ENCODE peak calls at places on chromosomes 4 and X, in four cellular contexts. One of them, this sample, is unnamed.

GRCh38 chr4:157739237-157739636 is 433.6 kb downstream of the GASK1B start:
- DNase-seq in Panc1: no peak
- DNase-seq in K562: no peak
- DNase-seq in HepG2: no peak
- DNase-seq in this sample: no peak

GRCh38 chrX:80602017-80602765 is 181.9 kb downstream of the TENT5D start:
- DNase-seq in K562: peak; percentile 16
- DNase-seq in HepG2: no peak
- DNase-seq in Panc1: no peak
- DNase-seq in this sample: no peak

GRCh38 chr4:22339491-22339890 is 176.4 kb downstream of the ADGRA3 start:
- DNase-seq in K562: no peak
- DNase-seq in Panc1: no peak
- DNase-seq in HepG2: no peak
- DNase-seq in this sample: no peak

GRCh38 chrX:31279359-31279758 is 207.5 kb upstream of the FTHL17 start:
- DNase-seq in Panc1: no peak
- DNase-seq in HepG2: peak; percentile 18
- DNase-seq in K562: peak; percentile 37
- DNase-seq in this sample: no peak

GRCh38 chrX:63735882-63736281 is 49.1 kb downstream of the ARHGEF9 start:
- DNase-seq in Panc1: no peak
- DNase-seq in HepG2: no peak
- DNase-seq in K562: no peak
- DNase-seq in this sample: no peak

GRCh38 chr4:117777721-117778120 is 256.6 kb upstream of the NDST3 start:
- DNase-seq in HepG2: no peak
- DNase-seq in K562: no peak
- DNase-seq in Panc1: no peak
- DNase-seq in this sample: no peak

GRCh38 chrX:146264763-146265375 is 447.2 kb downstream of the SLITRK2 start:
- DNase-seq in HepG2: no peak
- DNase-seq in K562: no peak
- DNase-seq in Panc1: no peak
- DNase-seq in this sample: no peak

GRCh38 chrX:155864655-155865054 is 16.5 kb upstream of the VAMP7 start:
- DNase-seq in Panc1: no peak
- DNase-seq in HepG2: peak; percentile 6
- DNase-seq in K562: no peak
- DNase-seq in this sample: no peak

GRCh38 chrX:83658731-83659130 is 150.6 kb downstream of the POU3F4 start:
- DNase-seq in HepG2: peak; percentile 2
- DNase-seq in K562: peak; percentile 0
- DNase-seq in Panc1: no peak
- DNase-seq in this sample: no peak

GRCh38 chr4:5424901-5425300 is 283.5 kb downstream of the EVC2 start:
- DNase-seq in Panc1: no peak
- DNase-seq in HepG2: no peak
- DNase-seq in K562: no peak
- DNase-seq in this sample: no peak

GRCh38 chr4:56686537-56687231 is 5.6 kb upstream of the HOPX start:
- DNase-seq in HepG2: no peak
- DNase-seq in Panc1: no peak
- DNase-seq in K562: no peak
- DNase-seq in this sample: no peak

GRCh38 chr4:73885570-73886230 is 16.5 kb downstream of the CXCL1 start:
- DNase-seq in K562: peak; percentile 31
- DNase-seq in Panc1: no peak
- DNase-seq in HepG2: no peak
- DNase-seq in this sample: no peak

GRCh38 chrX:74579597-74580209 is 34.7 kb downstream of the RLIM start:
- DNase-seq in K562: no peak
- DNase-seq in HepG2: no peak
- DNase-seq in Panc1: no peak
- DNase-seq in this sample: no peak

GRCh38 chrX:44157293-44157692 is 184.1 kb upstream of the NDP start:
- DNase-seq in Panc1: no peak
- DNase-seq in K562: no peak
- DNase-seq in HepG2: no peak
- DNase-seq in this sample: no peak

GRCh38 chrX:153727108-153727931 is 2.7 kb downstream of the ABCD1 start:
- DNase-seq in Panc1: no peak
- DNase-seq in HepG2: peak; percentile 43
- DNase-seq in K562: no peak
- DNase-seq in this sample: no peak

GRCh38 chrX:8801041-8801599 is at the start of gene FAM9A:
- DNase-seq in Panc1: no peak
- DNase-seq in K562: no peak
- DNase-seq in HepG2: no peak
- DNase-seq in this sample: no peak

GRCh38 chr4:82469776-82470345 is 39.5 kb downstream of the ENOPH1 start:
- DNase-seq in HepG2: peak; percentile 16
- DNase-seq in K562: peak; percentile 12
- DNase-seq in Panc1: no peak
- DNase-seq in this sample: no peak

GRCh38 chr4:165207016-165207430 is 338 bp upstream of the KLHL2 start:
- DNase-seq in HepG2: no peak
- DNase-seq in Panc1: no peak
- DNase-seq in K562: peak; percentile 20
- DNase-seq in this sample: no peak

GRCh38 chr4:169791527-169792156 is 33.9 kb upstream of the HPF1 start:
- DNase-seq in K562: peak; percentile 53
- DNase-seq in HepG2: peak; percentile 54
- DNase-seq in Panc1: peak; percentile 24
- DNase-seq in this sample: peak; percentile 85

GRCh38 chrX:65493431-65493830 is 41.2 kb downstream of the LAS1L start:
- DNase-seq in Panc1: no peak
- DNase-seq in HepG2: no peak
- DNase-seq in K562: no peak
- DNase-seq in this sample: no peak

GRCh38 chrX:23332888-23333821 is 1.5 kb upstream of the PTCHD1 start:
- DNase-seq in HepG2: no peak
- DNase-seq in K562: no peak
- DNase-seq in Panc1: no peak
- DNase-seq in this sample: no peak

DNA sequence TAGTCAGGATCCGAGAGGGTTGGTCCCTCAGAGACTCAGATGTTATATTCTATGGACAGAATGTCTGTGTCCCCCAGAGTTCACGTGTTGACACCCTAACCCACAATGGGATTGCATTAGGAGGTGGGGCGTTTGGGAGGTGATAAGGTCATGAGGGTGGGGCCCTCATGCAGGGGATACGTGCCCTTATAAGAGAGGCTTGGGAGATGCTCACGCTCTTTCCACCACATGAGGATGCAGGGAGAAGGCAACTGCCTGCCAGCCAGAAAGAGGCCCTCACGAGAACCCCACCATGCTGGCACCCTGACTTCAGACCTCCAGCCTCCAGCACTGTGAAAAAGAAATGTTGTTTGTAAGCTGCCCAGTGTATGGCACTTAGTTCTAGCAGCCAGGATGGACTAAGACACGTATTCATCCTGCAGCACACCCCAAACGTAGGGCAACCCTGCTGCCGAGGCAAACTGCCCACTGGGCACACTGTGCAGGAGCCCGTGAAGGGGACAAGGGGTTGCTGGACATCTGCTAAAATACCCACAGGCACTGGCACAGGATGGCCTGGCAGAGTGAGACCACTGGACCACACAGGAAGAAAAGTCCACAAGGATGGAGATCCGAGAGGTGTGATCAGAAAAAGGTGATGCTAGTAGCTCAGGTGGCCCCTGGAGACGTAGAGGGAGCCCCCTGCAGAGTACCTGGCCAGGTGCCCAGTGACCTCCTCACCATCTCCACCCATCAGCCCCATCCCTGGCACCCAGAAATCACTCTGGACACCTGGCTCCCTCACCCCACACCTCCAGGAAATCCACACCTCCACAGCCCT is 62.7 kb downstream of the HTRA3 start:
- DNase-seq in K562: no peak
- DNase-seq in HepG2: no peak
- DNase-seq in Panc1: no peak
- DNase-seq in this sample: no peak
- TF ChIP-seq TCF7L2 in K562: no peak
- TF ChIP-seq TCF7L2 in HepG2: no peak
- TF ChIP-seq TCF7L2 in Panc1: no peak
- TF ChIP-seq TCF7L2 in this sample: no peak

DNA sequence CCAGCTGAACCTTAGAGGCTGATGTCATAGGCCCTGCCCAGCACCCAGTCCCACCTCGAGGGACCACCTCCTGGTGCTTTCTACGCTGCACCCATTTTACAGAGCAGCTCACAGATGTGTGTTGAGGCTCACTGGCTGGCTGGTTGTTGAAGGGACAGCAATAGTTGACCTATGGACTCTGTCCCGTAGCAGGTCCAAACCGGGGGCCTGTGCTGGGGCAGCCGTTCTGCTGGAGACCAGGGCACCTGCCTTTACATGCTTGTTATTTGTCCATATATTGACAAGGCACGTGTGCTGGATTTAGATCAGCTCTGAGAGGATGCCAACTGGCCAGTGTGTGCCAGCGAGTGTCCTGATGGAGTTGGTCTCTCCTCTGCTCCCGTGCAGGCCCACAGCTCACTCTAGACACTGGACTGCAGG is 58.1 kb downstream of the TNIP2 start:
- DNase-seq in Panc1: no peak
- DNase-seq in HepG2: peak; percentile 12
- DNase-seq in K562: no peak
- DNase-seq in this sample: no peak
- TF ChIP-seq TCF7L2 in Panc1: no peak
- TF ChIP-seq TCF7L2 in HepG2: no peak
- TF ChIP-seq TCF7L2 in K562: no peak
- TF ChIP-seq TCF7L2 in this sample: no peak

GRCh38 chr4:41887821-41888699 is 47.2 kb upstream of the TMEM33 start:
- DNase-seq in K562: peak; percentile 60
- DNase-seq in Panc1: no peak
- DNase-seq in HepG2: peak; percentile 23
- DNase-seq in this sample: peak; percentile 34
- TF ChIP-seq TCF7L2 in K562: no peak
- TF ChIP-seq TCF7L2 in Panc1: no peak
- TF ChIP-seq TCF7L2 in HepG2: no peak
- TF ChIP-seq TCF7L2 in this sample: no peak

DNA sequence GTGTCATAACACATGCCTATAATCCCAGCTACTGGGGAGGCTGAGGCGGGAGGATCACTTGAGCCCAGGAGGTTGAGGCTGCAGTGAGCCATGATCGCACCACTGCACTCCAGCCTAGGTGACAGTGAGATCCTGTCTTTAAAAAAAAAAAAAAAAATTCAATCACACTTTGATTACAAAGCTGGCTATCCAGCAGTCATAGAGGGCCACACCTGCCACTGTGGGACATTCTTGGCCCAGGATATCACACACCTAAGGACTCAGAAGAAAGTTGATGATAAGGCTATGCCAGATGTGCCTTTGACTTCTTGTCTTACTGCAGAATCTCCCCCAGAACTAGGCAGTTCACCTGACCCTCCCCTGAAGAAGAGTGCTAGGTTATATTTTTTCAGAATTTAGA is 122.5 kb upstream of the GALNT7 start:
- DNase-seq in HepG2: no peak
- DNase-seq in K562: no peak
- DNase-seq in Panc1: no peak
- DNase-seq in this sample: no peak
- TF ChIP-seq TCF7L2 in HepG2: no peak
- TF ChIP-seq TCF7L2 in K562: no peak
- TF ChIP-seq TCF7L2 in Panc1: no peak
- TF ChIP-seq TCF7L2 in this sample: no peak

DNA sequence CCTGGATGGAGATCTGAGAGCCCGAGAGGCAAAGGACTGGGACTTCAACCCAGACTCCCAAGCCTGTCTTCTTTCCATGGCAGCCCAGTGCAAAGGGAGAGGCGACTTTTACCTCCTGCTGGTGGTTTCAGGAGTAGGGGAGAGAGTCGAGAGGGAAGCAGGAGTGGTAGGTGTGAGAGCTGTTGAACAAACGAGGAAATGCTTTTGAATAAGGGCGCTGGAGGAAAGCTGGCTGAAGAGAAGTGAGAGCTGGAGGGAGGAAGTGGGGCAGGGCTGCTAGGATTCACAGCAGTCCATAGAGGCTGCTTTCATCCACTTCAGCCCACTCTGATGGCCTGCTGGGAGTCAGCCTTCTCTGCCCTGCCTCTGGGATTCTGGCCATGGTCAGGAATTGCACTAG is 81.8 kb upstream of the EFNB1 start:
- DNase-seq in K562: no peak
- DNase-seq in Panc1: no peak
- DNase-seq in HepG2: no peak
- DNase-seq in this sample: no peak
- TF ChIP-seq TCF7L2 in K562: no peak
- TF ChIP-seq TCF7L2 in Panc1: no peak
- TF ChIP-seq TCF7L2 in HepG2: no peak
- TF ChIP-seq TCF7L2 in this sample: no peak

GRCh38 chr4:67014592-67014991 is 530.7 kb downstream of the CENPC start:
- DNase-seq in K562: no peak
- DNase-seq in Panc1: no peak
- DNase-seq in HepG2: peak; percentile 86
- DNase-seq in this sample: no peak

GRCh38 chr4:67020079-67020807 is 525.1 kb downstream of the CENPC start:
- DNase-seq in HepG2: no peak
- DNase-seq in K562: no peak
- DNase-seq in Panc1: no peak
- DNase-seq in this sample: no peak

DNA sequence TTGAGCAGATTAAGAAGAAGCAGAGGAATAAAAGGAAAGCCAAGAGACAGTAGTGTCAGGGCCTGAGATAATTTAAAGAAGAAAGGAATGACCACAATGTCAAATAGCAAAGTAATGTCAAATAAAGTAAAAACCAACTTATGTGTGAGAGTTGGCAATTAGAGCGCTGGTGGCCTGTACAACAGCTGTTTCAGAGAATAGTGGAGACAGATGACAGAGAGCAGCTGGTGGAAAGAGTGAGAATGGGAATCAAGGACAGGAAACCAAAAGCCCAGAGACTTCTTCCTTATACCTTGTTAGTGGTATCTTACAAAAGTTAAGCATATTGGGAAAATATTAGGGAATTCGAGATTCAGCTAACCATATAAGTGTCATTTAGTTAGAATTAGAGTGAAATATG is 525.6 kb downstream of the CENPC start:
- DNase-seq in HepG2: no peak
- DNase-seq in Panc1: no peak
- DNase-seq in K562: no peak
- DNase-seq in this sample: no peak
- TF ChIP-seq TCF7L2 in HepG2: no peak
- TF ChIP-seq TCF7L2 in Panc1: no peak
- TF ChIP-seq TCF7L2 in K562: no peak
- TF ChIP-seq TCF7L2 in this sample: no peak

DNA sequence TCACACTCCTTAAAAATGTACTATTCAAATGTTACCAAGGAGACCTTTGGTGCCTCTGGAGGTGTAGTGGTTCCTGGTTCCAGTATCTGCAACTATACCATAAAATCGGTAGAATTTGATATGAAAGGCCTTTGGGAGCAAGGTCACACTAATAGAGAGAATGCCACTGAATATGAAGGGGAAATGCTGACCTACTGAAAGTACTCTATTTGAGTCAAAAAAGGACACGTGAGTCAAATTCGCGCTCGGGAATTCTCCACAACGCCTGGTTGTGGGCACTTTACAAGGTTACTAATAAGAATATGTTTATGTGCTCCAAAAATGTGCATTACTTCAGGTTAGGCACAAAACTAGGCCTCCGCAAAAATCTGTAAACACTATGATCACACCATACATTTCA is 39.5 kb upstream of the RELL1 start:
- DNase-seq in HepG2: no peak
- DNase-seq in Panc1: no peak
- DNase-seq in K562: no peak
- DNase-seq in this sample: no peak
- TF ChIP-seq TCF7L2 in HepG2: no peak
- TF ChIP-seq TCF7L2 in Panc1: no peak
- TF ChIP-seq TCF7L2 in K562: no peak
- TF ChIP-seq TCF7L2 in this sample: no peak